ENCODE peak calls at places on chromosomes 6 and 20, in five cellular contexts. One of them, this sample, is unnamed. For H3K9me3 and H3K36me3, the result is how much of the 10 kb centered on the place peaks cover.

GRCh38 chr6:166490671-166491500 is 95.6 kb downstream of the RAMACL start:
- DNase-seq in OCI-LY7: no peak
- DNase-seq in WERI-Rb-1: no peak
- DNase-seq in CD4-positive, CD25-positive, alpha-beta regulatory T cell: no peak
- DNase-seq in A673: no peak
- DNase-seq in this sample: peak

GRCh38 chr6:164133095-164133494 is 718.6 kb downstream of the QKI start:
- DNase-seq in OCI-LY7: no peak
- DNase-seq in WERI-Rb-1: no peak
- DNase-seq in CD4-positive, CD25-positive, alpha-beta regulatory T cell: no peak
- DNase-seq in A673: no peak
- DNase-seq in this sample: no peak

GRCh38 chr20:35298264-35298663 is 6.0 kb upstream of the FAM83C start:
- DNase-seq in OCI-LY7: no peak
- DNase-seq in WERI-Rb-1: no peak
- DNase-seq in A673: no peak
- DNase-seq in CD4-positive, CD25-positive, alpha-beta regulatory T cell: no peak
- DNase-seq in this sample: no peak

GRCh38 chr6:161444464-161444863 is 170.6 kb upstream of the AGPAT4 start:
- DNase-seq in A673: no peak
- DNase-seq in CD4-positive, CD25-positive, alpha-beta regulatory T cell: no peak
- DNase-seq in OCI-LY7: no peak
- DNase-seq in WERI-Rb-1: no peak
- DNase-seq in this sample: peak

GRCh38 chr20:47335251-47336012 is 21.1 kb downstream of the ZMYND8 start:
- DNase-seq in WERI-Rb-1: no peak
- DNase-seq in OCI-LY7: no peak
- DNase-seq in A673: no peak
- DNase-seq in CD4-positive, CD25-positive, alpha-beta regulatory T cell: no peak
- DNase-seq in this sample: no peak

GRCh38 chr6:79635179-79635578 is 4.0 kb downstream of the SH3BGRL2 start:
- DNase-seq in OCI-LY7: no peak
- DNase-seq in CD4-positive, CD25-positive, alpha-beta regulatory T cell: no peak
- DNase-seq in A673: peak
- DNase-seq in WERI-Rb-1: no peak
- DNase-seq in this sample: no peak

GRCh38 chr6:143015300-143015706 is 45.4 kb upstream of the AIG1 start:
- DNase-seq in A673: no peak
- DNase-seq in WERI-Rb-1: no peak
- DNase-seq in OCI-LY7: peak
- DNase-seq in CD4-positive, CD25-positive, alpha-beta regulatory T cell: no peak
- DNase-seq in this sample: no peak

GRCh38 chr20:35299780-35300179 is 7.6 kb upstream of the FAM83C start:
- DNase-seq in OCI-LY7: no peak
- DNase-seq in WERI-Rb-1: no peak
- DNase-seq in A673: no peak
- DNase-seq in CD4-positive, CD25-positive, alpha-beta regulatory T cell: no peak
- DNase-seq in this sample: no peak

GRCh38 chr6:13012977-13013680 is 296.6 kb downstream of the PHACTR1 start:
- DNase-seq in CD4-positive, CD25-positive, alpha-beta regulatory T cell: no peak
- DNase-seq in OCI-LY7: no peak
- DNase-seq in WERI-Rb-1: no peak
- DNase-seq in A673: peak
- DNase-seq in this sample: no peak

GRCh38 chr20:1368448-1369199 is 24.2 kb downstream of the FKBP1A start:
- DNase-seq in A673: peak
- DNase-seq in CD4-positive, CD25-positive, alpha-beta regulatory T cell: no peak
- DNase-seq in WERI-Rb-1: no peak
- DNase-seq in OCI-LY7: no peak
- DNase-seq in this sample: no peak

GRCh38 chr6:82094166-82094806 is 153.3 kb downstream of the IBTK start:
- DNase-seq in CD4-positive, CD25-positive, alpha-beta regulatory T cell: no peak
- DNase-seq in OCI-LY7: no peak
- DNase-seq in A673: no peak
- DNase-seq in WERI-Rb-1: no peak
- DNase-seq in this sample: no peak

GRCh38 chr20:64038579-64039292 is 2.8 kb downstream of the C20orf204 start:
- DNase-seq in OCI-LY7: peak
- DNase-seq in WERI-Rb-1: peak
- DNase-seq in CD4-positive, CD25-positive, alpha-beta regulatory T cell: peak
- DNase-seq in A673: peak
- DNase-seq in this sample: peak

GRCh38 chr6:96990462-96990861 is 65.9 kb downstream of the KLHL32 start:
- DNase-seq in CD4-positive, CD25-positive, alpha-beta regulatory T cell: no peak
- DNase-seq in WERI-Rb-1: no peak
- DNase-seq in A673: no peak
- DNase-seq in OCI-LY7: no peak
- DNase-seq in this sample: peak

GRCh38 chr20:44702776-44703175 is 12.4 kb upstream of the CCN5 start:
- DNase-seq in OCI-LY7: peak
- DNase-seq in WERI-Rb-1: no peak
- DNase-seq in CD4-positive, CD25-positive, alpha-beta regulatory T cell: no peak
- DNase-seq in A673: no peak
- DNase-seq in this sample: peak

GRCh38 chr6:121522771-121523386 is 87.4 kb downstream of the GJA1 start:
- DNase-seq in OCI-LY7: no peak
- DNase-seq in A673: no peak
- DNase-seq in WERI-Rb-1: no peak
- DNase-seq in CD4-positive, CD25-positive, alpha-beta regulatory T cell: no peak
- DNase-seq in this sample: no peak

GRCh38 chr6:15905488-15906392 is 223.1 kb upstream of the MYLIP start:
- DNase-seq in A673: no peak
- DNase-seq in OCI-LY7: no peak
- DNase-seq in CD4-positive, CD25-positive, alpha-beta regulatory T cell: no peak
- DNase-seq in WERI-Rb-1: no peak
- DNase-seq in this sample: no peak

GRCh38 chr6:21846541-21847451 is 253.2 kb downstream of the SOX4 start:
- DNase-seq in CD4-positive, CD25-positive, alpha-beta regulatory T cell: no peak
- DNase-seq in WERI-Rb-1: peak
- DNase-seq in OCI-LY7: peak
- DNase-seq in A673: no peak
- DNase-seq in this sample: peak

GRCh38 chr6:56902551-56903464 is 52.1 kb upstream of the BEND6 start:
- DNase-seq in A673: peak
- DNase-seq in OCI-LY7: peak
- DNase-seq in WERI-Rb-1: no peak
- DNase-seq in CD4-positive, CD25-positive, alpha-beta regulatory T cell: peak
- DNase-seq in this sample: peak

GRCh38 chr20:31394900-31395299 is 4.5 kb upstream of the DEFB119 start:
- DNase-seq in WERI-Rb-1: no peak
- DNase-seq in CD4-positive, CD25-positive, alpha-beta regulatory T cell: no peak
- DNase-seq in OCI-LY7: no peak
- DNase-seq in A673: no peak
- DNase-seq in this sample: no peak
- H3K9me3 ChIP-seq in WERI-Rb-1: under half
- H3K9me3 ChIP-seq in CD4-positive, CD25-positive, alpha-beta regulatory T cell: under half
- H3K9me3 ChIP-seq in OCI-LY7: under half
- H3K9me3 ChIP-seq in A673: under half
- H3K9me3 ChIP-seq in this sample: under half

GRCh38 chr20:36682311-36682710 is 36.3 kb upstream of the SLA2 start:
- DNase-seq in CD4-positive, CD25-positive, alpha-beta regulatory T cell: no peak
- DNase-seq in OCI-LY7: no peak
- DNase-seq in A673: no peak
- DNase-seq in WERI-Rb-1: peak
- DNase-seq in this sample: no peak

GRCh38 chr20:36672991-36673390 is 27.0 kb upstream of the SLA2 start:
- DNase-seq in WERI-Rb-1: no peak
- DNase-seq in CD4-positive, CD25-positive, alpha-beta regulatory T cell: no peak
- DNase-seq in OCI-LY7: no peak
- DNase-seq in A673: no peak
- DNase-seq in this sample: no peak

GRCh38 chr20:36676701-36677421 is 30.9 kb upstream of the SLA2 start:
- DNase-seq in A673: no peak
- DNase-seq in WERI-Rb-1: no peak
- DNase-seq in OCI-LY7: no peak
- DNase-seq in CD4-positive, CD25-positive, alpha-beta regulatory T cell: no peak
- DNase-seq in this sample: no peak

GRCh38 chr20:36677422-36677771 is 31.4 kb upstream of the SLA2 start:
- DNase-seq in OCI-LY7: no peak
- DNase-seq in A673: no peak
- DNase-seq in WERI-Rb-1: no peak
- DNase-seq in CD4-positive, CD25-positive, alpha-beta regulatory T cell: no peak
- DNase-seq in this sample: no peak
- H3K36me3 ChIP-seq in OCI-LY7: under half
- H3K36me3 ChIP-seq in A673: under half
- H3K36me3 ChIP-seq in WERI-Rb-1: under half
- H3K36me3 ChIP-seq in CD4-positive, CD25-positive, alpha-beta regulatory T cell: under half
- H3K36me3 ChIP-seq in this sample: under half

DNA sequence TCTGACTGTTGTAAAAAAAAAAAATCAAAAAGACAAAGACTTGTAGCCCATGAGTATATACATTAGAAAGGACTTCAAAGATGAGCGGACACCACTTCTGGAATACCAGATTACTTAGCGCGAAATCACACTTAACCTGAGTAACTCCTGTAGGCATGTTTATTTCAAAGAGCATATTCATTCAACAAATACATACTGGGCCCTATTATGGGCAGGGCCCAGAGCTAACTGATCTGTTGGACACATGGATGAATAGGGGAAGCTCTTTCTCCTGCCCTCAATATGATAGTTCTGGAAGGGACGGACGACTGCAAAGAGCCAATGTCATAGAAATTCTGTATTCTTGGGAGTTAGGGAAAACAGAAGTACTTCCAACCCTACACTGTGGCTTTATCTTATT is 12.3 kb downstream of the MAN1A1 start:
- DNase-seq in WERI-Rb-1: no peak
- DNase-seq in CD4-positive, CD25-positive, alpha-beta regulatory T cell: no peak
- DNase-seq in A673: no peak
- DNase-seq in OCI-LY7: no peak
- DNase-seq in this sample: no peak
- H3K9me3 ChIP-seq in WERI-Rb-1: under half
- H3K9me3 ChIP-seq in CD4-positive, CD25-positive, alpha-beta regulatory T cell: under half
- H3K9me3 ChIP-seq in A673: under half
- H3K9me3 ChIP-seq in OCI-LY7: under half
- H3K9me3 ChIP-seq in this sample: under half

GRCh38 chr20:53980101-53980500 is 90.3 kb downstream of the BCAS1 start:
- DNase-seq in CD4-positive, CD25-positive, alpha-beta regulatory T cell: no peak
- DNase-seq in OCI-LY7: no peak
- DNase-seq in WERI-Rb-1: no peak
- DNase-seq in A673: no peak
- DNase-seq in this sample: no peak
- H3K36me3 ChIP-seq in CD4-positive, CD25-positive, alpha-beta regulatory T cell: under half
- H3K36me3 ChIP-seq in OCI-LY7: under half
- H3K36me3 ChIP-seq in WERI-Rb-1: under half
- H3K36me3 ChIP-seq in A673: under half
- H3K36me3 ChIP-seq in this sample: under half

GRCh38 chr6:10896691-10897090 is 9.8 kb downstream of the SYCP2L start:
- DNase-seq in A673: no peak
- DNase-seq in CD4-positive, CD25-positive, alpha-beta regulatory T cell: no peak
- DNase-seq in OCI-LY7: no peak
- DNase-seq in WERI-Rb-1: no peak
- DNase-seq in this sample: no peak

GRCh38 chr6:10890151-10890550 is 3.3 kb downstream of the SYCP2L start:
- DNase-seq in CD4-positive, CD25-positive, alpha-beta regulatory T cell: no peak
- DNase-seq in OCI-LY7: no peak
- DNase-seq in A673: no peak
- DNase-seq in WERI-Rb-1: no peak
- DNase-seq in this sample: no peak

GRCh38 chr6:10894958-10895357 is 8.1 kb downstream of the SYCP2L start:
- DNase-seq in WERI-Rb-1: no peak
- DNase-seq in CD4-positive, CD25-positive, alpha-beta regulatory T cell: no peak
- DNase-seq in OCI-LY7: no peak
- DNase-seq in A673: no peak
- DNase-seq in this sample: no peak

DNA sequence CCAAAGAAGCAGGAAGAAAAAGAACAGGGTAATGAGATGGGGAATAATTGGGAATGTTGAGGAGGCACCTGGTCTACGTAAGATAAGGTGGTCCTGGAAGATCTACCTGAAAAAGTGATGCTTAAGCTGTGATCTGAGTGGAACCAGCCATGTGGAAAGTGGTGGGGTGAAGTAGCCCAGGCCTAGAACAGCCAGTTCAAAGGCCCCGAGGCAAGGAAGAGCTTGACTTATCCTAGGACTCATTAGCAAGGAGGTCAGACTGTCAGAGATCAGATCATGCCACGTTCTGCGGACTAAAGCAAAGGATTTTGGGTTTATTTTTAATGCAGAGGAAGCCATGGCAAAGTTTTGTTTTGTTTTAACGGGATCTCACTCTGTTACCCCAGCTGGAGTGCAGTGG is 5.1 kb downstream of the SYCP2L start:
- DNase-seq in CD4-positive, CD25-positive, alpha-beta regulatory T cell: no peak
- DNase-seq in A673: no peak
- DNase-seq in WERI-Rb-1: no peak
- DNase-seq in OCI-LY7: no peak
- DNase-seq in this sample: no peak
- H3K9me3 ChIP-seq in CD4-positive, CD25-positive, alpha-beta regulatory T cell: under half
- H3K9me3 ChIP-seq in A673: under half
- H3K9me3 ChIP-seq in WERI-Rb-1: under half
- H3K9me3 ChIP-seq in OCI-LY7: under half
- H3K9me3 ChIP-seq in this sample: under half

DNA sequence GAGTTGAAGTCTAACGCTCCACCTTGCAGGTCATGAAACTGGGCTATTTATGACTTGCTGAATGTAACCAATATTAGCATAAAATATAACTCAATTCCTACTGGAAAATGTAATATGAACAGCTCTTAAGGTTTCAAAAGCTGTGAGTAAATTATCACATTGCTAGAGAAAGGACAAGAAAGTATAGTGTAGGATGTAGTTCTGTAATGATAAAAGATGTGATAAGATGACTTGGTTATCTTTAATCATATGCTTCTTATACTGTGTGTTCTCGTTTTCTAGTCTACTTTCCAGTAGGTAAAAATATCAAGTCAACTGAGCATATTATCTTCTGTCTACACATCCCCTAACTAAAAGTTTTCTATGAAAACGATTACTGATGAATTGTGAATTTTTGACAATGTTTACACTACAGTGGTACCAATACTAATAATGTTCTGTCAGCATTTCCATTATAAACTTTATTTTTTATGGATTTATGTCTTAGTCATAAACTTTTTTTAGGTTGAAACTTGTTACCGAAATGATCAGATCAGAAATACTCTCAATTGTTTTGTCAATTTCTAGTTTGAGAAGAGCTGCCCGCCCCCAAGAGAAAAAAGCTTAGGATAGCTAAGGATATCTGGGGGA is 14.6 kb downstream of the MED23 start:
- DNase-seq in OCI-LY7: no peak
- DNase-seq in CD4-positive, CD25-positive, alpha-beta regulatory T cell: no peak
- DNase-seq in A673: no peak
- DNase-seq in WERI-Rb-1: no peak
- DNase-seq in this sample: no peak
- H3K36me3 ChIP-seq in OCI-LY7: half or more
- H3K36me3 ChIP-seq in CD4-positive, CD25-positive, alpha-beta regulatory T cell: half or more
- H3K36me3 ChIP-seq in A673: half or more
- H3K36me3 ChIP-seq in WERI-Rb-1: under half
- H3K36me3 ChIP-seq in this sample: half or more

GRCh38 chr6:3900744-3901351 is 51.7 kb downstream of the FAM50B start:
- DNase-seq in A673: no peak
- DNase-seq in CD4-positive, CD25-positive, alpha-beta regulatory T cell: no peak
- DNase-seq in OCI-LY7: no peak
- DNase-seq in WERI-Rb-1: no peak
- DNase-seq in this sample: no peak
- H3K9me3 ChIP-seq in A673: under half
- H3K9me3 ChIP-seq in CD4-positive, CD25-positive, alpha-beta regulatory T cell: under half
- H3K9me3 ChIP-seq in OCI-LY7: under half
- H3K9me3 ChIP-seq in WERI-Rb-1: under half
- H3K9me3 ChIP-seq in this sample: under half

GRCh38 chr6:33297406-33297955 is 1.3 kb downstream of the RGL2 start:
- DNase-seq in A673: no peak
- DNase-seq in CD4-positive, CD25-positive, alpha-beta regulatory T cell: no peak
- DNase-seq in OCI-LY7: peak
- DNase-seq in WERI-Rb-1: peak
- DNase-seq in this sample: no peak
- H3K36me3 ChIP-seq in A673: under half
- H3K36me3 ChIP-seq in CD4-positive, CD25-positive, alpha-beta regulatory T cell: under half
- H3K36me3 ChIP-seq in OCI-LY7: half or more
- H3K36me3 ChIP-seq in WERI-Rb-1: under half
- H3K36me3 ChIP-seq in this sample: under half

GRCh38 chr20:59807909-59808728 is 125.3 kb downstream of the SYCP2 start:
- DNase-seq in CD4-positive, CD25-positive, alpha-beta regulatory T cell: no peak
- DNase-seq in A673: no peak
- DNase-seq in WERI-Rb-1: no peak
- DNase-seq in OCI-LY7: no peak
- DNase-seq in this sample: no peak
- H3K9me3 ChIP-seq in CD4-positive, CD25-positive, alpha-beta regulatory T cell: under half
- H3K9me3 ChIP-seq in A673: under half
- H3K9me3 ChIP-seq in WERI-Rb-1: under half
- H3K9me3 ChIP-seq in OCI-LY7: under half
- H3K9me3 ChIP-seq in this sample: under half

This sample was measured in SJCRH30.